ENCODE peak calls at places on chromosome 18, in four cellular contexts. R is effector CD4-positive, alpha-beta T cell; O is activated CD8-positive, alpha-beta memory T cell treated with anti-CD3 and anti-CD28 coated beads for 24 hours; E is lung microvascular endothelial cell. P is an unnamed sample.

GRCh38 chr18:56709463-56709862 is 58.3 kb downstream of the WDR7 start:
- DNase-seq in O (no peak), R (peak; percentile 11), E (peak; percentile 74), P (peak; percentile 11)

GRCh38 chr18:37294951-37295350 is 270.6 kb downstream of the CELF4 start:
- DNase-seq in R (no peak), E (peak; percentile 20), O (no peak), P (no peak)

GRCh38 chr18:61335737-61336555 is 2.7 kb downstream of the CDH20 start:
- DNase-seq in R (no peak), O (no peak), E (no peak), P (no peak)

GRCh38 chr18:24600076-24600654 is 139.7 kb downstream of the HRH4 start:
- DNase-seq in O (no peak), R (no peak), E (peak; percentile 57), P (peak; percentile 4)

GRCh38 chr18:58438161-58438983 is 190.5 kb downstream of the ALPK2 start:
- DNase-seq in R (no peak), E (peak; percentile 51), O (peak; percentile 60), P (no peak)

GRCh38 chr18:461762-462161 is 38.7 kb downstream of the COLEC12 start:
- DNase-seq in R (no peak), E (no peak), O (no peak), P (no peak)

GRCh38 chr18:49227456-49227855 is 233.0 kb downstream of the DYM start:
- DNase-seq in R (peak; percentile 2), E (peak; percentile 22), O (no peak), P (no peak)

GRCh38 chr18:77046994-77047393 is 85.6 kb downstream of the MBP start:
- DNase-seq in R (no peak), E (no peak), O (no peak), P (no peak)

GRCh38 chr18:71287268-71287667 is 998.4 kb downstream of the SOCS6 start:
- DNase-seq in O (no peak), E (no peak), R (no peak), P (no peak)

GRCh38 chr18:48947583-48947982 is 3.2 kb downstream of the SMAD7 start:
- DNase-seq in E (peak; percentile 32), R (no peak), O (no peak), P (no peak)

GRCh38 chr18:58119819-58120218 is 75.8 kb downstream of the NEDD4L start:
- DNase-seq in R (no peak), E (no peak), O (no peak), P (no peak)

GRCh38 chr18:3008546-3008945 is 4.4 kb downstream of the LPIN2 start:
- DNase-seq in R (no peak), E (peak; percentile 75), O (no peak), P (peak; percentile 26)

GRCh38 chr18:22279741-22280452 is 110.5 kb downstream of the GATA6 start:
- DNase-seq in O (no peak), E (no peak), R (no peak), P (no peak)

GRCh38 chr18:48060947-48061346 is 130.5 kb upstream of the SMAD2 start:
- DNase-seq in O (no peak), E (no peak), R (no peak), P (no peak)

GRCh38 chr18:44601447-44601846 is 79.2 kb upstream of the SETBP1 start:
- DNase-seq in R (no peak), E (peak; percentile 49), O (no peak), P (no peak)

GRCh38 chr18:61842146-61842545 is 50.7 kb downstream of the RNF152 start:
- DNase-seq in R (no peak), O (no peak), E (peak; percentile 37), P (no peak)

GRCh38 chr18:79736230-79736629 is 56.6 kb downstream of the CTDP1 start:
- DNase-seq in R (no peak), O (no peak), E (no peak), P (no peak)

GRCh38 chr18:23964282-23965238 is 50.0 kb upstream of the TTC39C start:
- DNase-seq in E (no peak), O (peak; percentile 81), R (peak; percentile 27), P (no peak)

GRCh38 chr18:48942086-48942485 is 8.7 kb downstream of the SMAD7 start:
- DNase-seq in R (no peak), O (no peak), E (peak; percentile 9), P (no peak)

GRCh38 chr18:44545359-44545985 is 135.2 kb upstream of the SETBP1 start:
- DNase-seq in R (no peak), E (no peak), O (no peak), P (no peak)

GRCh38 chr18:28177828-28178635 is 1.1 kb upstream of the CDH2 start:
- DNase-seq in O (no peak), E (peak; percentile 43), R (no peak), P (no peak)

GRCh38 chr18:54204883-54205282 is 19.6 kb downstream of the MBD2 start:
- DNase-seq in O (no peak), R (no peak), E (no peak), P (no peak)

GRCh38 chr18:74804677-74805076 is 207.0 kb downstream of the ZNF407 start:
- DNase-seq in E (no peak), R (no peak), O (no peak), P (no peak)

GRCh38 chr18:56748698-56749268 is 97.6 kb downstream of the WDR7 start:
- DNase-seq in R (no peak), E (peak; percentile 56), O (no peak), P (peak; percentile 1)

GRCh38 chr18:63285332-63285731 is 34.2 kb downstream of the BCL2 start:
- DNase-seq in O (no peak), E (no peak), R (no peak), P (no peak)

GRCh38 chr18:70216788-70217187 is 11.3 kb upstream of the RTTN start:
- DNase-seq in R (no peak), E (no peak), O (no peak), P (no peak)

GRCh38 chr18:31093880-31094279 is 8.3 kb downstream of the DSC2 start:
- DNase-seq in E (no peak), O (no peak), R (no peak), P (no peak)

GRCh38 chr18:61893971-61894750 is 1.4 kb upstream of the RNF152 start:
- DNase-seq in O (peak; percentile 81), E (peak; percentile 81), R (peak; percentile 46), P (peak; percentile 40)

GRCh38 chr18:61882296-61883004 is 10.4 kb downstream of the RNF152 start:
- DNase-seq in O (no peak), E (no peak), R (no peak), P (no peak)

GRCh38 chr18:650428-650858 is 7.0 kb upstream of the TYMS start:
- DNase-seq in E (no peak), R (no peak), O (no peak), P (no peak)